ENCODE peak calls at places on chromosome 21, in five cellular contexts. L is HFF-Myc, C is body of pancreas, W is uterus, T is mucosa of descending colon. Z is an unnamed sample.

GRCh38 chr21:29052224-29052623 is 21.2 kb downstream of the CCT8 start:
- DNase-seq in C (no peak), L (no peak), W (no peak), T (no peak), Z (no peak)

GRCh38 chr21:39445339-39446269 is at the start of gene LCA5L:
- DNase-seq in L (peak), T (peak), W (peak), C (peak), Z (peak)

GRCh38 chr21:27190601-27191000 is 223.7 kb upstream of the ADAMTS5 start:
- DNase-seq in C (no peak), T (no peak), W (no peak), L (no peak), Z (no peak)

GRCh38 chr21:33402011-33402979 is 918 bp upstream of the IFNGR2 start:
- DNase-seq in L (no peak), W (peak), C (peak), T (peak), Z (peak)

GRCh38 chr21:31347435-31348032 is 3.5 kb upstream of the TIAM1 start:
- DNase-seq in T (peak), L (no peak), C (no peak), W (no peak), Z (peak)

GRCh38 chr21:46215436-46216131 is 13.0 kb downstream of the LSS start:
- DNase-seq in L (no peak), T (no peak), W (no peak), C (no peak), Z (no peak)

GRCh38 chr21:40453183-40453582 is 393.8 kb downstream of the DSCAM start:
- DNase-seq in C (no peak), T (no peak), W (no peak), L (no peak), Z (no peak)

GRCh38 chr21:27225142-27225541 is 258.3 kb upstream of the ADAMTS5 start:
- DNase-seq in T (no peak), L (no peak), W (no peak), C (no peak), Z (no peak)

GRCh38 chr21:32350981-32351380 is 41.8 kb downstream of the URB1 start:
- DNase-seq in W (no peak), T (no peak), L (no peak), C (no peak), Z (no peak)

GRCh38 chr21:14382486-14382834 is 486 bp downstream of the HSPA13 start:
- DNase-seq in T (peak), C (no peak), L (peak), W (no peak), Z (peak)

GRCh38 chr21:31343680-31344480 is at the start of gene TIAM1:
- DNase-seq in W (no peak), T (peak), L (no peak), C (peak), Z (peak)

GRCh38 chr21:31900121-31900895 is 27.5 kb downstream of the HUNK start:
- DNase-seq in W (no peak), C (peak), L (no peak), T (peak), Z (no peak)

GRCh38 chr21:15250384-15250783 is 185.6 kb upstream of the NRIP1 start:
- DNase-seq in C (no peak), L (no peak), T (no peak), W (no peak), Z (peak)

DNA sequence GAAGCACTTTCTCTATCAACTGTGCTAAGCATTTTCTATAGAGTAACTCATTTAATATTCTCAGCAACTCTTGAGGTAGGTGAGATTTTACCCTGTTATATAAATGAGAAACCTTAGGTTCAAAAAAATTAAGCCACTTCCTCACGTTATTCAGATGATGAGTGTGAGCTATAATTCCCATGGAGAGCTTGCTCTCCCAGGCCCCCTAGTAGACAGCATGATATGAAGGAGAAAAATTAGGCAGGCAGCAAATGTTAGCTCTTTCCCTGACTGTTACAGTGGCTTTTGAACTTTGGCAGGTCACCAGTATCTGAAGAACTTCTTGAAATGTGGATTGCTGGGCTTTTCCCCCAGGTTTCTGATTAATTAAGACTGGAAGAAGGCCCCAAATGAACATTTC is 753.1 kb downstream of the NCAM2 start:
- DNase-seq in T (no peak), C (no peak), L (no peak), W (no peak), Z (peak)
- TF ChIP-seq CTCF in T (no peak), C (no peak), L (no peak), W (no peak), Z (peak)

DNA sequence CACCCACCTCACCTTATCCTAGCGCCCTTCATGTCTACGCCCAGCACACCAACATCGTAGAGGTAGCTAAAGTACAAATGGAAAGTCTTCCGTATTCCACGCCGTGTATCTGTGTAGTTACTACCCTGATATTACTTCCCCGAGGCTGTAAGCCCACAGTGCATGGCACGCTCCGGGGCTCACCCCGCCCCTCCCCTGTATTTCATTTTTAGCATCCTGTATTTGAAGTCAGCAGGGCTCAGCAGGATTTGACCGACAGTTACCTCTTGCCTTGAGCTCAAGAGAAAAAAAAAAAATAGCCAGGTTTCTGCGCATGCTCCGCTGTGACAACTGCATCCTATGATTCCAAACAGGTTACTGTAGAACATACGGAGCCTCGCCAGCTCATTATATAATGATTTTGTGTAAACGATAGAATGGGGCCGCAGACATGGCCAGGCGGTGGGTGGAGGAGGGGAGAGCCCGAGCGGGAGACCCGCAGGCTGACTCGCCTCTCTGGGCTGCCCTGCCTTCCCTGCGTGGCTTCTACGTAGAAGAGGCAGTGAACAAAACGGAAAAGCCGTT is 1.3 kb downstream of the ABCG1 start:
- DNase-seq in L (no peak), W (peak), C (peak), T (peak), Z (peak)
- H3K4me3 ChIP-seq in L (no peak), W (peak), C (no peak), T (peak), Z (peak)

GRCh38 chr21:45154511-45155508 is 80.4 kb downstream of the ADARB1 start:
- DNase-seq in L (peak), C (no peak), T (no peak), W (no peak), Z (peak)

GRCh38 chr21:45153358-45154318 is 79.3 kb downstream of the ADARB1 start:
- DNase-seq in T (no peak), L (no peak), C (no peak), W (no peak), Z (no peak)

GRCh38 chr21:45150630-45151265 is 76.4 kb downstream of the ADARB1 start:
- DNase-seq in L (no peak), T (no peak), W (no peak), C (no peak), Z (no peak)

GRCh38 chr21:45151484-45152115 is 77.2 kb downstream of the ADARB1 start:
- DNase-seq in C (no peak), L (no peak), T (no peak), W (no peak), Z (no peak)

DNA sequence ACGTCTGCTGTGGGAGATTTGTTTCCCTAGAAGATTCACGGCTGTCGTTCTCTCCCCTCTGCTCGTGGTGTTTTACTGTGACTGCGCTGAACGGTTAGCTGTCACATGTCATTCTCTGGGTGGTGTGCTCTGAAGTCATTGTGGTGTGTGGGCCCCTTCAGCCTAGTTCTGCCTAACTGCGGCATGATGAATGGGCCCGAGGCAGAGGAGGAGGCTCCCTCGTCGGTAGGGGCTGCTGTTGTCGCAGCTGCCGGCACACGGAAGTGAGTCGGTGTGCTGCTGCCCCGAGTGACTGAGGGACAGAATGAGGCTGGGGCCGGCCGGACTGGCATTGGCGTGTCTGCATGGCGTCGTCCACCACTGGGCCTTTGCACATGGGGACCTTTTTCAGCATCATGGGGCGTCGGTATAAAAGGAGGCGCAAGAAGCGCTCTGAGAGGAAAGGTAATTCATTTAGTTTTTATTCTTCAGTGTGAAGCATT is 77.9 kb downstream of the ADARB1 start:
- DNase-seq in L (no peak), C (peak), T (peak), W (no peak), Z (no peak)
- TF ChIP-seq CTCF in L (no peak), C (no peak), T (no peak), W (peak), Z (peak)

DNA sequence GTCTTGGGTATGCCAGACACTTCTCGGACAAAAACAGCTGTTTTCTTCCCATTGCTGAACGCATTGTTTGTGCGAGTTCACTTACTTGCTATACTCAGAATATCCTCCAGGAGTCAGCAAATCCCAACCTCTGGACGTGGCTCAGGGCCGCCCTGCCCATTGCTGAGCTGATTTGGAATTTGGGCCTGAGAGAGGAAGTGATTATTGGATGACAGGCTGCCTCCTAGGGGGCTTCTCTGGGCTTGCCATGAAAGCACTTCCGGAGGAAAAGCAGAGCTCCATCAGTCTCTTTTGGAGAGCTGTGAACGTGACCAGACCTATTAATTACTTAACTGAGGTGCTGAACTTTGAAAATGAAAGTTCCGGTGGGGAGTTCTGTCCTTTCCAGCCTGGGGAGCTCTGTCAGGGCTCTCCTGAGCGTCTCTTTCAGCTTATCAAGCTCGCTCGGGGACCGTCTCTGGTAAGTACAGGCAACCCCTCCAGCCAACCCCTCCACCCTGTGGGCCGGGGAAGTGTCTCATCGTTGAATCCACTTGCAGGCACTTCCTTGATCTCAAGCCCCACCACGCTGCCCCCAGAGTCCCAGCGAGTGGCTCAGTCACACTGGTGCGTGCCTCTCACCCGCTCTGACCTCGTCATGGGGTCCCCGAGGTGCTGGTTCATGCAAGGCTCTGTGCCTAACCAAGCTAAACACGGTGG is 76.9 kb downstream of the CLIC6 start:
- DNase-seq in C (peak), L (peak), W (peak), T (peak), Z (peak)
- H3K4me3 ChIP-seq in C (no peak), L (no peak), W (no peak), T (no peak), Z (no peak)

GRCh38 chr21:43981871-43982210 is 30.3 kb upstream of the TRAPPC10 start:
- DNase-seq in T (no peak), L (no peak), W (no peak), C (no peak), Z (no peak)

GRCh38 chr21:43981151-43981870 is 30.8 kb upstream of the TRAPPC10 start:
- DNase-seq in W (no peak), L (no peak), C (no peak), T (no peak), Z (no peak)

GRCh38 chr21:43982489-43983078 is 29.5 kb upstream of the TRAPPC10 start:
- DNase-seq in L (no peak), C (no peak), T (no peak), W (no peak), Z (no peak)

GRCh38 chr21:43978060-43978459 is 34.0 kb upstream of the TRAPPC10 start:
- DNase-seq in T (no peak), C (no peak), L (no peak), W (no peak), Z (no peak)

DNA sequence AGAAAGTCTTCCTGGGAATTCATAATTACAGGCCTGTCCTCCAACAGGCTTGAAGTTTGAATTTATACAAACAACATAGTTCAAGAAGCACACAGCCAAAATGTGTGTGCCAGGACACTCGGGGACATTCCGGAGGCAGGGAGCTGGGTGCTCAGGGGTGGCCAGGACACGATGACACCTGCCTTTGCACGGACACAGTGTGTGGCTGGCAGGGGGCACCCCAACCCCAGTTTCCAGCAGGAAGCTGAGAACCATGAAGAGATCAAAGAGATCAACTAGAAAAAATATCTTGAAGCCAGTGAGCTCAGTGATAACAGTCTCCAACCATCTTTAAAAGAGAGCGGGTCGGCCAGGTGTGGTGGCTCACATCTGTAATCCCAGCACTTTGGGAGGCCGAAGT is 32.5 kb upstream of the TRAPPC10 start:
- DNase-seq in L (no peak), W (no peak), C (no peak), T (no peak), Z (no peak)
- TF ChIP-seq CTCF in L (no peak), W (no peak), C (no peak), T (no peak), Z (no peak)

Z was measured in epithelial cell of esophagus.